ENCODE peak calls at places on chromosomes 2 and 18, in seven cellular contexts. T, C, B, Y, M, L and O are unnamed samples.

GRCh38 chr2:156334496-156335478 is 2.3 kb upstream of the NR4A2 start:
- DNase-seq in T (peak; percentile 92), C (peak; percentile 66), B (peak; percentile 88), Y (peak; percentile 84), M (peak; percentile 87), L (peak; percentile 85), O (no peak)

GRCh38 chr2:110770696-110771425 is 38.5 kb downstream of the ACOXL start:
- DNase-seq in T (peak; percentile 52), C (no peak), B (peak; percentile 80), Y (no peak), M (peak; percentile 77), L (no peak), O (no peak)

GRCh38 chr2:195660265-195660890 is 3.4 kb downstream of the SLC39A10 start:
- DNase-seq in T (peak; percentile 84), C (peak; percentile 71), B (peak; percentile 78), Y (peak; percentile 56), M (peak; percentile 26), L (no peak), O (no peak)

GRCh38 chr18:37424507-37424906 is 141.1 kb downstream of the CELF4 start:
- DNase-seq in T (no peak), C (no peak), B (no peak), Y (no peak), M (no peak), L (no peak), O (no peak)

GRCh38 chr2:172242968-172243367 is 140.3 kb upstream of the DLX2 start:
- DNase-seq in T (no peak), C (no peak), B (no peak), Y (no peak), M (no peak), L (no peak), O (no peak)

GRCh38 chr18:41457730-41458129 is 497.3 kb upstream of the PIK3C3 start:
- DNase-seq in T (no peak), C (no peak), B (no peak), Y (no peak), M (no peak), L (peak; percentile 44), O (no peak)

GRCh38 chr18:13437801-13438506 is 219.4 kb downstream of the LDLRAD4 start:
- DNase-seq in T (no peak), C (no peak), B (no peak), Y (no peak), M (no peak), L (no peak), O (no peak)

GRCh38 chr18:12989397-12990127 is 1.6 kb upstream of the CEP192 start:
- DNase-seq in T (no peak), C (no peak), B (no peak), Y (no peak), M (no peak), L (no peak), O (no peak)

GRCh38 chr18:13494879-13495465 is 231.4 kb downstream of the FAM210A start:
- DNase-seq in T (no peak), C (no peak), B (no peak), Y (no peak), M (no peak), L (no peak), O (no peak)

GRCh38 chr2:138275881-138276280 is 225.7 kb upstream of the SPOPL start:
- DNase-seq in T (peak; percentile 11), C (no peak), B (peak; percentile 60), Y (no peak), M (peak; percentile 31), L (no peak), O (no peak)

GRCh38 chr18:39702888-39703287 is 2137.3 kb upstream of the CELF4 start:
- DNase-seq in T (no peak), C (no peak), B (peak; percentile 4), Y (no peak), M (no peak), L (no peak), O (no peak)

GRCh38 chr2:233480490-233481202 is 85.9 kb downstream of the USP40 start:
- DNase-seq in T (no peak), C (no peak), B (peak; percentile 58), Y (no peak), M (no peak), L (no peak), O (no peak)

GRCh38 chr18:36389811-36390581 is 92.5 kb downstream of the FHOD3 start:
- DNase-seq in T (no peak), C (no peak), B (no peak), Y (no peak), M (no peak), L (no peak), O (no peak)

GRCh38 chr2:217551229-217551909 is 451.4 kb downstream of the TNS1 start:
- DNase-seq in T (peak; percentile 9), C (no peak), B (no peak), Y (no peak), M (no peak), L (no peak), O (no peak)

GRCh38 chr18:54127759-54128378 is 96.6 kb downstream of the MBD2 start:
- DNase-seq in T (peak; percentile 67), C (peak; percentile 48), B (peak; percentile 59), Y (no peak), M (no peak), L (no peak), O (no peak)

GRCh38 chr18:79259218-79259617 is 136.5 kb upstream of the NFATC1 start:
- DNase-seq in T (no peak), C (no peak), B (no peak), Y (no peak), M (no peak), L (no peak), O (no peak)

GRCh38 chr18:62294073-62294472 is 31.0 kb upstream of the TNFRSF11A start:
- DNase-seq in T (no peak), C (no peak), B (no peak), Y (no peak), M (no peak), L (no peak), O (no peak)
- TF ChIP-seq CTCF in T (no peak), C (no peak), B (no peak), Y (no peak), M (no peak), L (no peak), O (peak; percentile 52)

DNA sequence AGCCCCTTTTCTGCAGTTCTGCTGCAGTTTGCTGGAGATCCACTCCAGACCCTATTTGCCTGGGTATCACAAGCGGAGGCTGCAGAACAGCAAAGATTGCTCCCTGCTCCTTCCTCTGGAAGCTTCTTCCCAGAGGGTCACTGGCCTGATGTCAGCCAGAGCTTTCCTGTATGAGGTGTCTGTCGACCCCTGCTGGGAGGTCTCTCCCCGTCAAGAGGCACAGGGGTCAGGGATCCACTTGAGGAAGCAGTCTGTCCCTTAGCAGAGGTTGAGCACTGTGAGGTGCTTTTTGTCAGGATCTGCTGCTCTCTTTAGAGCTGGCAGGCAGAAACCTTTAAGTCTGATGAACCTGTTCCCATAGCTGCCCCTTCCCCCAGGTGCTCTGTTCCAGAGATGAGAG is 42.0 kb upstream of the MYL1 start:
- DNase-seq in T (no peak), C (no peak), B (no peak), Y (no peak), M (no peak), L (no peak), O (no peak)
- TF ChIP-seq CTCF in T (no peak), C (no peak), B (no peak), Y (no peak), M (no peak), L (no peak), O (no peak)

DNA sequence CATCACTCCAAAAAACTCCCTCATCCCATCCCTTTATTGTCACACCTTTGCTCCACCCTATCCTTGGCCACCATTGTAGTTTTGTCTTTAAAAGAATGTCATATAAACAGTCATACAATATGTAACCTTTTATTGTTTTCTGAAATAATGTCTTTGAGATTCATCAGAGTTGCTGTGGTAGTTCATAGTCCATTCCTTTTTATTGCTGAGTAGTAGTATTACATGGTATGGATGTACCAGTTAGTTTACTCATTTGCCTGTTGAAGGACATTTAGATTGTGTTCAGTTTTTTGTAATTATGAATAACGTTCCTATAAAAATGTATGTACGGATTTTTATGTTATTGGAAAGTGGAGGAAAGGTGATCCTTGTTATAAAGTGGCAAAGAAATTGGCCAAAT is 171.8 kb upstream of the GCFC2 start:
- DNase-seq in T (no peak), C (no peak), B (no peak), Y (no peak), M (no peak), L (no peak), O (no peak)
- TF ChIP-seq CTCF in T (no peak), C (no peak), B (no peak), Y (no peak), M (no peak), L (no peak), O (no peak)

DNA sequence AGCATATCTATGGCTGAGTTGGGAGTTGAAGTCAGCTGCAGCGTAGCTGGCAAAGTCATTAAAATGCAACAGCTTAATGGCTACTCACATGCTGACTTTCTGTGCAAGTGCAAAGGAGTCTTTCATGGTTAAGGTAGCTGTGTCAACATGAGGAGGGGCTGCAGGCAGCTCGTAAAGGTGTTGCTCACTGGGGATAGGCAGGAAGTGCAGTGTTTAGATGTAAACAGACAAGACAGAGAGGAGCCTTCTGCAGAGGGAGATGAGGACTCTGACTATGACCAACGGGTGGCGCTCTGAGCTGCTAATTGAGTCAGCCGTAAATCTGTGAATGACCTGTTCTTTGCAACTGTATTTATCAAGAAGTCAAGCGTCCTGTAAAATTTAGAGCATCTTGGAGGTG is 22.3 kb upstream of the CAVIN2 start:
- DNase-seq in T (peak; percentile 60), C (peak; percentile 44), B (peak; percentile 68), Y (no peak), M (no peak), L (peak; percentile 54), O (no peak)
- TF ChIP-seq CTCF in T (no peak), C (peak; percentile 32), B (peak; percentile 55), Y (no peak), M (no peak), L (peak; percentile 12), O (peak; percentile 57)

DNA sequence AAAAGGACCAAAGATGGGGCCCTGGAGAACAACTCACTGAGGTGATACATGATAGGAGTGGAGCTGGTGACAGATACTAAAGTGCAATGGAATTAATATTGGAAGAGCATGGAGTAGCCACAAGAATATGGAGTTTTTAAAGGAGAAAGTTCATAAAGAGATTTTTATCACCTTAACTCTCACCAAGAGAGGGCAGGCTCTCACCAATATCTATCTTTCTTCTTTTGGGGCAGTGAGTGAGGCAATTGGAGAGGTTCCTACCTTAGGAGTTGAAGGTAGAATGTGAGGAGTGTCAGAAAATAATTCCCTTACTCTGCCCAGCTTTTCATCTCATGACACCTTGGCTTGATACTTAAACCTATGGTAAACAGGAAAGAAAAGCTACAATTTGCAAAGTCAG is 233.7 kb upstream of the CWC22 start:
- DNase-seq in T (peak; percentile 51), C (no peak), B (peak; percentile 51), Y (no peak), M (peak; percentile 17), L (no peak), O (no peak)
- TF ChIP-seq CTCF in T (peak; percentile 49), C (no peak), B (peak; percentile 55), Y (no peak), M (no peak), L (no peak), O (peak; percentile 36)

DNA sequence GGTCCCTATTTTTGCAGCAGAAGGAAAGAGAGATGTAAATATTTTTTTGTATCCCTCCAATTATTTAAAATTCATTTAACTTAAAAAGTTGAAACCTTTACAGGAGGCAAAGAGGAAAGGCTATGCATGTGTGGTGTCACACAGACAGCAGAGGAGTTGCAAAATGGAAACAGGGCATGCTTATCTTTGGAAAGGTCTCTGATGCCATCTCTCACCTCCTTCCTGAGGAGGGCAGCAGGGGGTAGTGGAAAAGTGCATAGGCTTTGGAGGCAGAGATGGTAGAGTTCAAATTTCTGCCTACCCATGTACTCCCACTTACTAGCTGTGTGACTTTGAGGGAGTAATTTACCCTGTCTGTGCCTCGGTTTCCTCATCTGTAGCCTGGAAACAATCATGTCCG is 99.6 kb upstream of the MCFD2 start:
- DNase-seq in T (peak; percentile 40), C (no peak), B (no peak), Y (no peak), M (peak; percentile 18), L (no peak), O (no peak)
- TF ChIP-seq CTCF in T (no peak), C (no peak), B (peak; percentile 31), Y (no peak), M (no peak), L (no peak), O (no peak)